ENCODE peak calls at places on chromosomes 13 and 19, in eight cellular contexts. C, Y, B, Q, D, P, W and T are unnamed samples.

GRCh38 chr13:33069365-33069764 is 53.1 kb downstream of the KL start:
- DNase-seq in C (no peak), Y (no peak), B (no peak), Q (no peak), D (peak), P (no peak), W (no peak), T (no peak)

GRCh38 chr13:57630661-57631606 is 610 bp upstream of the PCDH17 start:
- DNase-seq in C (no peak), Y (peak), B (no peak), Q (peak), D (peak), P (peak), W (no peak), T (no peak)

GRCh38 chr13:99227909-99228688 is 27.4 kb downstream of the UBAC2 start:
- DNase-seq in C (no peak), Y (no peak), B (no peak), Q (no peak), D (no peak), P (no peak), W (no peak), T (no peak)

GRCh38 chr13:89066868-89067466 is 1395.8 kb downstream of the SLITRK5 start:
- DNase-seq in C (peak), Y (peak), B (no peak), Q (no peak), D (peak), P (no peak), W (peak), T (peak)

GRCh38 chr19:38741670-38742069 is 2.6 kb downstream of the CAPN12 start:
- DNase-seq in C (no peak), Y (no peak), B (no peak), Q (no peak), D (no peak), P (no peak), W (no peak), T (no peak)

GRCh38 chr13:52356327-52356726 is 49.6 kb downstream of the THSD1 start:
- DNase-seq in C (peak), Y (peak), B (no peak), Q (no peak), D (peak), P (peak), W (peak), T (peak)

GRCh38 chr19:29086182-29086581 is 126.8 kb downstream of the UQCRFS1 start:
- DNase-seq in C (no peak), Y (no peak), B (no peak), Q (no peak), D (no peak), P (no peak), W (no peak), T (no peak)

GRCh38 chr19:42512743-42513304 is 15.5 kb downstream of the CEACAM1 start:
- DNase-seq in C (no peak), Y (no peak), B (no peak), Q (no peak), D (no peak), P (no peak), W (no peak), T (no peak)

GRCh38 chr19:47479701-47480503 is 4.1 kb downstream of the KPTN start:
- DNase-seq in C (peak), Y (peak), B (no peak), Q (no peak), D (peak), P (no peak), W (no peak), T (no peak)

GRCh38 chr13:30194906-30195305 is 112.4 kb downstream of the KATNAL1 start:
- DNase-seq in C (peak), Y (no peak), B (no peak), Q (no peak), D (no peak), P (no peak), W (no peak), T (peak)

GRCh38 chr19:7705387-7706187 is 3.7 kb upstream of the FCER2 start:
- DNase-seq in C (no peak), Y (no peak), B (peak), Q (peak), D (no peak), P (no peak), W (no peak), T (no peak)

GRCh38 chr13:109156181-109156935 is 526.9 kb downstream of the MYO16 start:
- DNase-seq in C (peak), Y (peak), B (no peak), Q (no peak), D (peak), P (peak), W (peak), T (peak)

GRCh38 chr19:41245779-41246297 is 18.3 kb upstream of the HNRNPUL1 start:
- DNase-seq in C (no peak), Y (no peak), B (no peak), Q (no peak), D (no peak), P (no peak), W (no peak), T (no peak)

GRCh38 chr13:94309997-94310842 is 169.3 kb downstream of the DCT start:
- DNase-seq in C (peak), Y (peak), B (no peak), Q (no peak), D (peak), P (peak), W (peak), T (peak)

GRCh38 chr13:107392205-107392604 is 823.1 kb downstream of the LIG4 start:
- DNase-seq in C (no peak), Y (no peak), B (no peak), Q (no peak), D (no peak), P (no peak), W (no peak), T (no peak)

GRCh38 chr13:46913757-46914156 is 16.9 kb upstream of the HTR2A start:
- DNase-seq in C (no peak), Y (no peak), B (no peak), Q (no peak), D (no peak), P (no peak), W (no peak), T (no peak)

GRCh38 chr19:37303591-37304171 is 67.2 kb upstream of the ZNF527 start:
- DNase-seq in C (no peak), Y (no peak), B (no peak), Q (no peak), D (peak), P (no peak), W (no peak), T (no peak)

GRCh38 chr19:37304884-37305255 is 66.0 kb upstream of the ZNF527 start:
- DNase-seq in C (no peak), Y (no peak), B (no peak), Q (no peak), D (no peak), P (no peak), W (no peak), T (no peak)

GRCh38 chr19:37309834-37310575 is 60.9 kb upstream of the ZNF527 start:
- DNase-seq in C (no peak), Y (no peak), B (peak), Q (no peak), D (no peak), P (no peak), W (no peak), T (no peak)

GRCh38 chr19:37306383-37306963 is 64.4 kb upstream of the ZNF527 start:
- DNase-seq in C (no peak), Y (no peak), B (no peak), Q (no peak), D (no peak), P (no peak), W (no peak), T (no peak)

GRCh38 chr19:37304190-37304883 is 66.6 kb upstream of the ZNF527 start:
- DNase-seq in C (no peak), Y (no peak), B (no peak), Q (peak), D (peak), P (no peak), W (no peak), T (no peak)
- TF ChIP-seq CTCF in C (no peak), Y (no peak), B (no peak), Q (no peak), D (no peak), P (no peak), W (no peak), T (no peak)

DNA sequence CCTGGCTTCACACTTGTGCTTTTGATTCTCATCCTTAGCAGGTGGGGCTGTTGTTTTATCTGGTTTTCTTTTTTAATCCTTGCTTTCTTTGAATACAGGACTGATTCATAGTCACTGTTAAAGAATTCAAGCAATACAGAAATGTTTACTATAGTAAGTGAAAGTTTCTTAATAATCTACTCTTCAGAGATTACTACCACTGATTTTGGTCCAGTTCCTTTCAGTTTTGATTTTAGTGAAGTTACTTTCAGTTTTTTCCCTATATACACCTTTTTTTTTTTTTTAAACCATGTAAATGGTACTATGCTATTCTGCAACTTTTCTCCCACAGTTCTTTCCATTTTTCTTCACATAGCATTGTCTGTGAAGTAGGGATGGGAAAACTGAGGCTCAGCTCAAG is 53.6 kb downstream of the GATAD2A start:
- DNase-seq in C (no peak), Y (peak), B (no peak), Q (no peak), D (peak), P (no peak), W (peak), T (peak)
- H3K4me3 ChIP-seq in C (no peak), Y (no peak), B (peak), Q (no peak), D (no peak), P (no peak), W (no peak), T (no peak)

GRCh38 chr19:1447944-1448343 is 2.0 kb upstream of the APC2 start:
- DNase-seq in C (no peak), Y (no peak), B (no peak), Q (no peak), D (no peak), P (no peak), W (no peak), T (no peak)
- TF ChIP-seq CTCF in C (no peak), Y (no peak), B (no peak), Q (no peak), D (no peak), P (no peak), W (no peak), T (no peak)

GRCh38 chr19:39927524-39928356 is 6.7 kb downstream of the FCGBP start:
- DNase-seq in C (no peak), Y (no peak), B (no peak), Q (no peak), D (no peak), P (no peak), W (no peak), T (no peak)
- H3K4me3 ChIP-seq in C (no peak), Y (no peak), B (no peak), Q (no peak), D (no peak), P (no peak), W (no peak), T (no peak)

GRCh38 chr19:16121141-16121540 is 9.5 kb downstream of the RAB8A start:
- DNase-seq in C (no peak), Y (no peak), B (no peak), Q (no peak), D (no peak), P (no peak), W (no peak), T (no peak)

GRCh38 chr19:16118489-16119033 is 6.9 kb downstream of the RAB8A start:
- DNase-seq in C (no peak), Y (no peak), B (no peak), Q (peak), D (no peak), P (no peak), W (no peak), T (no peak)

GRCh38 chr19:16116067-16116466 is 4.4 kb downstream of the RAB8A start:
- DNase-seq in C (no peak), Y (no peak), B (no peak), Q (no peak), D (no peak), P (no peak), W (no peak), T (no peak)

GRCh38 chr19:16115309-16116039 is 3.8 kb downstream of the RAB8A start:
- DNase-seq in C (no peak), Y (no peak), B (no peak), Q (no peak), D (no peak), P (no peak), W (no peak), T (no peak)

GRCh38 chr19:16117594-16118033 is 5.9 kb downstream of the RAB8A start:
- DNase-seq in C (no peak), Y (no peak), B (no peak), Q (no peak), D (no peak), P (no peak), W (no peak), T (no peak)
- TF ChIP-seq CTCF in C (no peak), Y (peak), B (no peak), Q (no peak), D (no peak), P (peak), W (peak), T (no peak)

GRCh38 chr19:36255316-36255715 is 40.4 kb downstream of the ZNF146 start:
- DNase-seq in C (no peak), Y (no peak), B (no peak), Q (no peak), D (no peak), P (no peak), W (no peak), T (no peak)

GRCh38 chr19:36257512-36257876 is 42.6 kb downstream of the ZNF146 start:
- DNase-seq in C (no peak), Y (no peak), B (no peak), Q (peak), D (no peak), P (no peak), W (no peak), T (no peak)

GRCh38 chr19:36256064-36256463 is 41.2 kb downstream of the ZNF146 start:
- DNase-seq in C (no peak), Y (no peak), B (no peak), Q (no peak), D (no peak), P (no peak), W (no peak), T (no peak)

GRCh38 chr19:36258028-36258875 is 43.3 kb downstream of the ZNF146 start:
- DNase-seq in C (no peak), Y (no peak), B (no peak), Q (no peak), D (no peak), P (no peak), W (no peak), T (no peak)

GRCh38 chr19:36256853-36257511 is 42.1 kb downstream of the ZNF146 start:
- DNase-seq in C (no peak), Y (no peak), B (no peak), Q (no peak), D (no peak), P (no peak), W (no peak), T (no peak)
- H3K4me3 ChIP-seq in C (no peak), Y (peak), B (no peak), Q (peak), D (peak), P (peak), W (peak), T (peak)

GRCh38 chr19:14529254-14530004 is at the start of gene TECR:
- DNase-seq in C (peak), Y (peak), B (peak), Q (peak), D (peak), P (peak), W (peak), T (peak)
- TF ChIP-seq CTCF in C (no peak), Y (no peak), B (no peak), Q (no peak), D (no peak), P (no peak), W (no peak), T (no peak)